ENCODE peak calls at places on chromosome 5, in six cellular contexts. S is ACHN, W is M059J, X is MCF 10A, K is substantia nigra, J is progenitor cell of endocrine pancreas. R is an unnamed sample.

GRCh38 chr5:100464418-100464817 is 70.8 kb upstream of the FAM174A start:
- DNase-seq in S (peak), W (peak), X (peak), K (no peak), J (no peak), R (no peak)

GRCh38 chr5:94745786-94746730 is 127.6 kb downstream of the SLF1 start:
- DNase-seq in S (no peak), W (peak), X (peak), K (no peak), J (no peak), R (no peak)

GRCh38 chr5:168286386-168286785 is 5.1 kb upstream of the WWC1 start:
- DNase-seq in S (no peak), W (no peak), X (no peak), K (no peak), J (no peak), R (peak)

GRCh38 chr5:157761690-157762611 is 18.4 kb downstream of the LSM11 start:
- DNase-seq in S (peak), W (peak), X (peak), K (no peak), J (no peak), R (no peak)

GRCh38 chr5:134103998-134104612 is 10.4 kb upstream of the TCF7 start:
- DNase-seq in S (no peak), W (no peak), X (no peak), K (no peak), J (no peak), R (no peak)

GRCh38 chr5:80654054-80654390 is 430 bp upstream of the MSH3 start:
- DNase-seq in S (peak), W (peak), X (peak), K (no peak), J (no peak), R (no peak)

GRCh38 chr5:134551891-134552290 is 26.4 kb downstream of the JADE2 start:
- DNase-seq in S (peak), W (peak), X (no peak), K (no peak), J (no peak), R (no peak)

GRCh38 chr5:133824661-133825254 is 143.7 kb downstream of the C5orf15 start:
- DNase-seq in S (no peak), W (no peak), X (no peak), K (no peak), J (no peak), R (no peak)

GRCh38 chr5:73170522-73170921 is 2.5 kb upstream of the TMEM174 start:
- DNase-seq in S (peak), W (no peak), X (peak), K (no peak), J (no peak), R (no peak)

GRCh38 chr5:97142521-97143254 is at the start of gene LIX1:
- DNase-seq in S (peak), W (peak), X (peak), K (peak), J (no peak), R (peak)

GRCh38 chr5:157612581-157612980 is 37.0 kb upstream of the ADAM19 start:
- DNase-seq in S (no peak), W (no peak), X (no peak), K (no peak), J (no peak), R (no peak)

GRCh38 chr5:55636711-55637110 is 75.4 kb downstream of the SLC38A9 start:
- DNase-seq in S (peak), W (peak), X (peak), K (no peak), J (no peak), R (no peak)

GRCh38 chr5:142874537-142874936 is 104.4 kb downstream of the ARHGAP26 start:
- DNase-seq in S (peak), W (peak), X (peak), K (no peak), J (no peak), R (no peak)

GRCh38 chr5:44884036-44884435 is 75.3 kb downstream of the MRPS30 start:
- DNase-seq in S (no peak), W (no peak), X (no peak), K (no peak), J (no peak), R (no peak)

GRCh38 chr5:11955386-11955785 is 51.1 kb upstream of the CTNND2 start:
- DNase-seq in S (no peak), W (peak), X (peak), K (no peak), J (no peak), R (no peak)